ENCODE peak calls at places on chromosomes 2 and 18, in six cellular contexts. J, H, D, E, Q and C are unnamed samples.

GRCh38 chr2:109339519-109339991 is 210.6 kb downstream of the SH3RF3 start:
- DNase-seq in Q (peak), H (peak), E (no peak), D (no peak), J (peak), C (no peak)

GRCh38 chr2:168814046-168814445 is 11.6 kb downstream of the NOSTRIN start:
- DNase-seq in J (no peak), E (no peak), Q (peak), H (no peak), D (no peak), C (no peak)

GRCh38 chr2:240236217-240237111 is 96.0 kb upstream of the OTOS start:
- DNase-seq in H (no peak), J (no peak), Q (no peak), D (peak), E (no peak), C (peak)

GRCh38 chr2:120447122-120447785 is 101.3 kb downstream of the INHBB start:
- DNase-seq in Q (no peak), J (no peak), D (no peak), E (no peak), H (no peak), C (no peak)

GRCh38 chr2:239431536-239431935 is 30.7 kb upstream of the HDAC4 start:
- DNase-seq in J (no peak), H (no peak), D (no peak), E (no peak), Q (no peak), C (no peak)

GRCh38 chr2:197673142-197673541 is 2.2 kb downstream of the RFTN2 start:
- DNase-seq in J (no peak), H (peak), D (no peak), Q (no peak), E (no peak), C (no peak)

GRCh38 chr18:14093526-14093925 is 38.7 kb downstream of the ZNF519 start:
- DNase-seq in Q (no peak), J (no peak), E (no peak), D (no peak), H (no peak), C (no peak)

GRCh38 chr2:163646659-163647058 is 89.1 kb downstream of the FIGN start:
- DNase-seq in Q (no peak), E (no peak), D (no peak), H (no peak), J (no peak), C (no peak)

GRCh38 chr2:222305510-222306392 is 7.0 kb upstream of the PAX3 start:
- DNase-seq in H (peak), J (no peak), D (no peak), E (no peak), Q (no peak), C (peak)

GRCh38 chr18:63143246-63143847 is 176.2 kb downstream of the BCL2 start:
- DNase-seq in J (no peak), E (no peak), D (no peak), H (no peak), Q (no peak), C (no peak)

GRCh38 chr18:50331691-50332090 is 43.2 kb upstream of the SKA1 start:
- DNase-seq in Q (no peak), H (no peak), D (no peak), J (no peak), E (no peak), C (no peak)

GRCh38 chr2:11416191-11416590 is 49.8 kb downstream of the E2F6 start:
- DNase-seq in Q (no peak), E (no peak), H (no peak), J (no peak), D (no peak), C (peak)

GRCh38 chr2:68375522-68376040 is 10.5 kb downstream of the PLEK start:
- DNase-seq in J (no peak), D (no peak), Q (no peak), E (no peak), H (no peak), C (no peak)

GRCh38 chr2:42342795-42343241 is 18.2 kb downstream of the COX7A2L start:
- DNase-seq in J (no peak), E (no peak), H (peak), D (no peak), Q (no peak), C (no peak)

GRCh38 chr2:240424341-240425235 is 10.9 kb upstream of the GPC1 start:
- DNase-seq in H (no peak), Q (no peak), D (peak), J (no peak), E (no peak), C (peak)

GRCh38 chr2:15306706-15307105 is 254.4 kb downstream of the NBAS start:
- DNase-seq in H (no peak), J (no peak), D (no peak), Q (no peak), E (no peak), C (no peak)

GRCh38 chr2:134142903-134143302 is 111.0 kb upstream of the MGAT5 start:
- DNase-seq in J (peak), H (no peak), D (no peak), E (no peak), Q (peak), C (no peak)

GRCh38 chr18:55413474-55413873 is 174.5 kb downstream of the TCF4 start:
- DNase-seq in E (no peak), Q (peak), J (no peak), H (no peak), D (no peak), C (no peak)

GRCh38 chr2:190420822-190421221 is 12.7 kb downstream of the MFSD6 start:
- DNase-seq in H (no peak), J (no peak), D (no peak), E (no peak), Q (no peak), C (no peak)

GRCh38 chr2:200749631-200750322 is 61.9 kb upstream of the BZW1 start:
- DNase-seq in Q (no peak), D (no peak), E (no peak), H (no peak), J (no peak), C (no peak)

GRCh38 chr2:52512760-52513159 is 1254.8 kb upstream of the CHAC2 start:
- DNase-seq in E (no peak), H (no peak), D (no peak), Q (no peak), J (no peak), C (no peak)

GRCh38 chr18:55064760-55065159 is 105.5 kb upstream of the CCDC68 start:
- DNase-seq in E (no peak), D (no peak), J (no peak), Q (no peak), H (no peak), C (no peak)

GRCh38 chr2:187497858-187498463 is 49.9 kb upstream of the CALCRL start:
- DNase-seq in Q (peak), J (no peak), H (no peak), D (no peak), E (no peak), C (no peak)

GRCh38 chr2:225841314-225841713 is 441.8 kb downstream of the NYAP2 start:
- DNase-seq in D (no peak), E (no peak), J (no peak), H (no peak), Q (no peak), C (no peak)

GRCh38 chr2:240247241-240247867 is 106.9 kb upstream of the OTOS start:
- DNase-seq in D (no peak), E (no peak), H (peak), Q (no peak), J (no peak), C (no peak)

GRCh38 chr2:203126971-203127370 is 111.8 kb upstream of the CYP20A1 start:
- DNase-seq in Q (no peak), J (no peak), E (no peak), D (no peak), H (no peak), C (no peak)

GRCh38 chr2:75526842-75527241 is 33.9 kb downstream of the EVA1A start:
- DNase-seq in Q (no peak), D (no peak), J (no peak), E (no peak), H (no peak), C (no peak)

GRCh38 chr2:239773377-239774141 is 251.6 kb downstream of the NDUFA10 start:
- DNase-seq in Q (no peak), D (no peak), J (no peak), E (no peak), H (no peak), C (no peak)

GRCh38 chr2:164554487-164554886 is 66.8 kb downstream of the GRB14 start:
- DNase-seq in J (no peak), D (no peak), Q (no peak), E (no peak), H (no peak), C (no peak)

GRCh38 chr2:159921752-159922404 is 123.9 kb upstream of the CD302 start:
- DNase-seq in J (peak), H (peak), E (peak), Q (peak), D (peak), C (peak)

GRCh38 chr2:46297546-46298271 is 502 bp downstream of the EPAS1 start:
- DNase-seq in E (peak), J (no peak), Q (peak), H (peak), D (peak), C (peak)

GRCh38 chr2:201704536-201704935 is 6.1 kb upstream of the MPP4 start:
- DNase-seq in H (no peak), E (no peak), J (no peak), D (no peak), Q (no peak), C (no peak)

GRCh38 chr18:25737710-25738251 is 352.6 kb downstream of the SS18 start:
- DNase-seq in Q (no peak), E (no peak), J (peak), D (no peak), H (no peak), C (peak)

GRCh38 chr2:174893018-174893417 is 112.2 kb downstream of the CHN1 start:
- DNase-seq in D (no peak), J (no peak), Q (no peak), H (no peak), E (no peak), C (no peak)

GRCh38 chr2:196291873-196292800 is 120.8 kb upstream of the STK17B start:
- DNase-seq in H (no peak), Q (peak), D (peak), E (no peak), J (no peak), C (no peak)

GRCh38 chr2:117980783-117981676 is 32.8 kb downstream of the CCDC93 start:
- DNase-seq in E (no peak), D (no peak), Q (peak), H (no peak), J (peak), C (no peak)

GRCh38 chr2:172974762-172975161 is 100.9 kb upstream of the MAP3K20 start:
- DNase-seq in Q (no peak), E (no peak), J (no peak), H (no peak), D (no peak), C (no peak)

GRCh38 chr2:172970660-172971059 is 105.0 kb upstream of the MAP3K20 start:
- DNase-seq in J (no peak), E (no peak), Q (no peak), D (no peak), H (no peak), C (no peak)

GRCh38 chr2:172969609-172970008 is 106.0 kb upstream of the MAP3K20 start:
- DNase-seq in D (no peak), H (no peak), E (no peak), J (no peak), Q (peak), C (no peak)

GRCh38 chr2:172969171-172969570 is 106.5 kb upstream of the MAP3K20 start:
- DNase-seq in D (no peak), Q (no peak), E (no peak), J (no peak), H (no peak), C (no peak)

DNA sequence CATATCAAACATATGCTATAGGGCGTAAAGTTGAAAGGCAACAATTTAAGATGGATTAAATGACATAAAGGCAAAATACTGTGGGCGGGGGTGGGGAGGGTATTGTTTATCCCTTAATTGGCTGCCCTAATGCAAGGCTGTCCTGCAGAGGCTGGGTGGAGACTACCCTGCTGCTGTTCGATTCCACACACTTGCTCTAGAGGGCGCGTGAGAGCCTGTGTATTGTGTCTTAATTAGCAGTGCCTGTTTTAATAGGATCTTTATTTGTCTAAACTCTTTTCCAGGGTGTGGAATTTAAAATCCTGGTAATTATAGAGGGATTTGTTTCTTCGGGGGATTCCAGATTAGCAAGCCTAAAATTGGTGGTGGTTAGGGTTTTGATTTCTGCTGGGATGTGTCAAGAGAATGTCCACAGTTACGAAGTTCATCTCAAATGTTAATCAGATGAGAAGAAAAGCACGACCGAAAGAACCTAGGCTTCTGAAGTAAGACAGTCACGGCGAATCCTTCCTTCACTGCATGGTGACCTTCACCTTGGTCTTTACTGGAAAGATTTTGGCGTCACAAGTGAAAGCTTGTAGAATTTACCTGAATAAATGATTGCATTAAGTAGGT is 103.5 kb upstream of the MAP3K20 start:
- DNase-seq in H (peak), E (peak), Q (peak), D (no peak), J (peak), C (peak)
- H3K4me3 ChIP-seq in H (no peak), E (no peak), Q (no peak), D (no peak), J (no peak), C (no peak)

DNA sequence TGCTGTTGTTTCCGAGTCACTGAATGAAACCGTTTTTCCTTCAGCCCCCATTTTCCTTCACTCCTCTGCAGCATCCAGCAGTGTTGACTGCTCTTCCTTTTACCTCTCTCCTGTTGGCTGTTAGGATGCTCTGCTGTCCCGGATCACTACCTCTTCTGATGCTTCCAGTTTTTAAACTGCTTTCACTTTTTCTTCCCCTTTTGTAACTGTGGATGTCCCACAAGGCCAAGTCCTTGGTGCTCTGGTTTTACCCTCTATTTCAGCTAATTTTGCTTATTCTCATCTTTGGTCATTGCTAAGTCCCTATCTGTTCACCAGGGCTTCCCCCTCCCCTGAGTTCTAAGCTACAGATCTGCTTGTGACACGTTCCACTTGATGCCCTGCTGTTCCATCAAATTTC is 39.4 kb upstream of the MAP4K3 start:
- DNase-seq in D (no peak), H (no peak), E (no peak), Q (no peak), J (no peak), C (no peak)
- H3K4me3 ChIP-seq in D (no peak), H (no peak), E (no peak), Q (no peak), J (no peak), C (no peak)

DNA sequence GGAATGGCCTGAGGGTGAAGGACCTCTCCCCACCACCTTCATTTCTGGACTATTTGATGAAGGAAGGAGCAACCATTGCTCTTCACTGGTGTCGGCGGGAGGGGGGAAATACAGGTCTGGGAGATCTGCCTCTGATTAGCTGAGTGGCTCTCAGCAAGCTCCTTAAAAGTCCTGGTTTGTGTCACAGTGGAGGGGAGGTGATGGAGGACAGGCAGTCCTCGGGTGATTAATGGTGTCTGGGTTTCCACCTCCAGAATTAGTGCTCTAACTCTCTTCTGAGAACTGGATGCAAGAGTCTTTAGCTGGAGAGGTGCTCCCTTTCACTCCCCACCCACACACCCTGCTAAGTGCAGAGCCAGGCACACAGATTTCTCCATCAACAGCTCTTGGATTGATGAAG is 83.2 kb downstream of the TTC32 start:
- DNase-seq in Q (no peak), D (no peak), H (no peak), E (no peak), J (no peak), C (no peak)
- H3K4me3 ChIP-seq in Q (no peak), D (no peak), H (no peak), E (no peak), J (no peak), C (no peak)

GRCh38 chr2:148968776-148969175 is 69.7 kb upstream of the LYPD6B start:
- DNase-seq in H (no peak), E (no peak), D (no peak), J (no peak), Q (no peak), C (no peak)

GRCh38 chr2:148971547-148971946 is 67.0 kb upstream of the LYPD6B start:
- DNase-seq in D (no peak), H (no peak), E (no peak), J (no peak), Q (no peak), C (no peak)

GRCh38 chr2:148967484-148967883 is 71.0 kb upstream of the LYPD6B start:
- DNase-seq in H (no peak), J (no peak), D (no peak), E (no peak), Q (no peak), C (no peak)

GRCh38 chr2:148970393-148970792 is 68.1 kb upstream of the LYPD6B start:
- DNase-seq in H (no peak), J (no peak), D (no peak), Q (no peak), E (no peak), C (no peak)

DNA sequence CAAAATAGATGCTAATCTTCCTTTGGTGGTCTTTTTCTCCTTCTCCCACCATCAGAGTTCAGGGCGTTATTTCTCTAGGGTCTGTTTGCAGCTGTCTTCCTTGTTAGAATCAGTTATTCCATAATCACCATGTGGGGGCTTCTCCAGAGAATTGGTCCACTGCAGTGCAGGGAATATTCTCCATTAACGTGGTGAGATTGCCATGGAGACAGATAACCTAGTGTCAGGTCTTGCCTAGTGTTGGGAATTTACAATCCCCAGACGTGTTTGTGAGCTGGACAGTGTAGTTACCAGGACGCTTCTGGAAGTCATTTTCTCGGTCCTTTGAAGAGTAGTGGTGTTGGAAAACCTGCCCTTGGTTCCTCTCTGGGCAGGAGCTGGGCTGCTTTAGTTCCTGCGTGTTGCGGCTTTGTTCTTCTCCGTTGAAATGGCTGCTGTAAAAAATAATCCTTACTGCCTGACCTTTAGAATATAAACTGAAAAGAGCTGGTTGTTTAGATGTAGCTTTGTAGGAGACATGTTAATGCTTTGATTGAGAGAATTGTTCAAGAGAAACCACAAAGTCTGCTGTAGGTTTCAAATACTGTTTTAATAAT is 68.8 kb upstream of the LYPD6B start:
- DNase-seq in D (no peak), J (no peak), E (no peak), Q (no peak), H (no peak), C (no peak)
- H3K4me3 ChIP-seq in D (no peak), J (no peak), E (no peak), Q (no peak), H (no peak), C (no peak)

GRCh38 chr2:71603851-71604708 is 150.7 kb downstream of the DYSF start:
- DNase-seq in D (peak), H (peak), E (peak), Q (no peak), J (no peak), C (peak)
- H3K4me3 ChIP-seq in D (no peak), H (no peak), E (no peak), Q (no peak), J (no peak), C (no peak)